ENCODE peak calls at places on chromosomes 1 and 21, in five cellular contexts. One of them, this sample, is unnamed.

GRCh38 chr1:167439301-167439988 is 78.9 kb downstream of the CD247 start:
- DNase-seq in activated CD4-positive, CD25-positive, alpha-beta regulatory T cell treated with anti-CD3 and anti-CD28 coated beads, Interleukin-2, amount 50 U/mL, for 72 hours: no peak
- DNase-seq in OCI-LY7: peak
- DNase-seq in HT1080: no peak
- DNase-seq in kidney: no peak
- DNase-seq in this sample: no peak

GRCh38 chr1:243343970-243344749 is 88.3 kb downstream of the SDCCAG8 start:
- DNase-seq in activated CD4-positive, CD25-positive, alpha-beta regulatory T cell treated with anti-CD3 and anti-CD28 coated beads, Interleukin-2, amount 50 U/mL, for 72 hours: no peak
- DNase-seq in OCI-LY7: peak
- DNase-seq in HT1080: peak
- DNase-seq in kidney: no peak
- DNase-seq in this sample: peak

GRCh38 chr1:66393586-66394334 is 140.2 kb upstream of the SGIP1 start:
- DNase-seq in OCI-LY7: peak
- DNase-seq in activated CD4-positive, CD25-positive, alpha-beta regulatory T cell treated with anti-CD3 and anti-CD28 coated beads, Interleukin-2, amount 50 U/mL, for 72 hours: no peak
- DNase-seq in HT1080: no peak
- DNase-seq in kidney: no peak
- DNase-seq in this sample: no peak

GRCh38 chr1:93851327-93851712 is 27.7 kb downstream of the DNTTIP2 start:
- DNase-seq in OCI-LY7: no peak
- DNase-seq in activated CD4-positive, CD25-positive, alpha-beta regulatory T cell treated with anti-CD3 and anti-CD28 coated beads, Interleukin-2, amount 50 U/mL, for 72 hours: no peak
- DNase-seq in HT1080: no peak
- DNase-seq in kidney: no peak
- DNase-seq in this sample: no peak

GRCh38 chr1:119635801-119636390 is 12.2 kb downstream of the ZNF697 start:
- DNase-seq in kidney: no peak
- DNase-seq in HT1080: peak
- DNase-seq in activated CD4-positive, CD25-positive, alpha-beta regulatory T cell treated with anti-CD3 and anti-CD28 coated beads, Interleukin-2, amount 50 U/mL, for 72 hours: no peak
- DNase-seq in OCI-LY7: no peak
- DNase-seq in this sample: no peak

GRCh38 chr1:233359431-233359830 is 31.9 kb downstream of the MAP3K21 start:
- DNase-seq in kidney: no peak
- DNase-seq in OCI-LY7: no peak
- DNase-seq in HT1080: no peak
- DNase-seq in activated CD4-positive, CD25-positive, alpha-beta regulatory T cell treated with anti-CD3 and anti-CD28 coated beads, Interleukin-2, amount 50 U/mL, for 72 hours: no peak
- DNase-seq in this sample: no peak

GRCh38 chr21:44550807-44551206 is 498 bp downstream of the KRTAP10-2 start:
- DNase-seq in activated CD4-positive, CD25-positive, alpha-beta regulatory T cell treated with anti-CD3 and anti-CD28 coated beads, Interleukin-2, amount 50 U/mL, for 72 hours: peak
- DNase-seq in OCI-LY7: no peak
- DNase-seq in HT1080: peak
- DNase-seq in kidney: peak
- DNase-seq in this sample: peak

GRCh38 chr1:228060458-228061190 is 21.9 kb upstream of the ARF1 start:
- DNase-seq in OCI-LY7: no peak
- DNase-seq in activated CD4-positive, CD25-positive, alpha-beta regulatory T cell treated with anti-CD3 and anti-CD28 coated beads, Interleukin-2, amount 50 U/mL, for 72 hours: no peak
- DNase-seq in HT1080: no peak
- DNase-seq in kidney: peak
- DNase-seq in this sample: no peak

GRCh38 chr21:44303490-44303981 is 3.7 kb downstream of the PFKL start:
- DNase-seq in kidney: peak
- DNase-seq in activated CD4-positive, CD25-positive, alpha-beta regulatory T cell treated with anti-CD3 and anti-CD28 coated beads, Interleukin-2, amount 50 U/mL, for 72 hours: no peak
- DNase-seq in HT1080: no peak
- DNase-seq in OCI-LY7: peak
- DNase-seq in this sample: no peak

GRCh38 chr1:15120251-15120945 is 33.1 kb upstream of the TMEM51 start:
- DNase-seq in OCI-LY7: no peak
- DNase-seq in kidney: no peak
- DNase-seq in HT1080: no peak
- DNase-seq in activated CD4-positive, CD25-positive, alpha-beta regulatory T cell treated with anti-CD3 and anti-CD28 coated beads, Interleukin-2, amount 50 U/mL, for 72 hours: no peak
- DNase-seq in this sample: no peak

GRCh38 chr1:206502813-206503212 is 4.5 kb upstream of the RASSF5 start:
- DNase-seq in activated CD4-positive, CD25-positive, alpha-beta regulatory T cell treated with anti-CD3 and anti-CD28 coated beads, Interleukin-2, amount 50 U/mL, for 72 hours: no peak
- DNase-seq in HT1080: no peak
- DNase-seq in OCI-LY7: no peak
- DNase-seq in kidney: no peak
- DNase-seq in this sample: no peak

GRCh38 chr1:154329152-154329521 is 3.8 kb downstream of the ATP8B2 start:
- DNase-seq in kidney: no peak
- DNase-seq in OCI-LY7: no peak
- DNase-seq in activated CD4-positive, CD25-positive, alpha-beta regulatory T cell treated with anti-CD3 and anti-CD28 coated beads, Interleukin-2, amount 50 U/mL, for 72 hours: no peak
- DNase-seq in HT1080: no peak
- DNase-seq in this sample: no peak

GRCh38 chr1:10916991-10917390 is 95.5 kb upstream of the TARDBP start:
- DNase-seq in HT1080: no peak
- DNase-seq in OCI-LY7: no peak
- DNase-seq in activated CD4-positive, CD25-positive, alpha-beta regulatory T cell treated with anti-CD3 and anti-CD28 coated beads, Interleukin-2, amount 50 U/mL, for 72 hours: no peak
- DNase-seq in kidney: peak
- DNase-seq in this sample: no peak

GRCh38 chr1:198212675-198213074 is 55.9 kb downstream of the NEK7 start:
- DNase-seq in activated CD4-positive, CD25-positive, alpha-beta regulatory T cell treated with anti-CD3 and anti-CD28 coated beads, Interleukin-2, amount 50 U/mL, for 72 hours: no peak
- DNase-seq in OCI-LY7: no peak
- DNase-seq in HT1080: peak
- DNase-seq in kidney: no peak
- DNase-seq in this sample: peak

GRCh38 chr1:155184835-155185782 is 11.5 kb downstream of the TRIM46 start:
- DNase-seq in activated CD4-positive, CD25-positive, alpha-beta regulatory T cell treated with anti-CD3 and anti-CD28 coated beads, Interleukin-2, amount 50 U/mL, for 72 hours: no peak
- DNase-seq in kidney: peak
- DNase-seq in OCI-LY7: peak
- DNase-seq in HT1080: no peak
- DNase-seq in this sample: no peak

GRCh38 chr1:205675247-205675646 is 5.1 kb downstream of the SLC45A3 start:
- DNase-seq in kidney: no peak
- DNase-seq in OCI-LY7: no peak
- DNase-seq in HT1080: no peak
- DNase-seq in activated CD4-positive, CD25-positive, alpha-beta regulatory T cell treated with anti-CD3 and anti-CD28 coated beads, Interleukin-2, amount 50 U/mL, for 72 hours: no peak
- DNase-seq in this sample: no peak

GRCh38 chr1:2575801-2576663 is 10.5 kb upstream of the PRXL2B start:
- DNase-seq in HT1080: no peak
- DNase-seq in kidney: peak
- DNase-seq in OCI-LY7: no peak
- DNase-seq in activated CD4-positive, CD25-positive, alpha-beta regulatory T cell treated with anti-CD3 and anti-CD28 coated beads, Interleukin-2, amount 50 U/mL, for 72 hours: no peak
- DNase-seq in this sample: no peak

GRCh38 chr1:234720709-234721436 is 110.9 kb upstream of the IRF2BP2 start:
- DNase-seq in kidney: no peak
- DNase-seq in OCI-LY7: no peak
- DNase-seq in activated CD4-positive, CD25-positive, alpha-beta regulatory T cell treated with anti-CD3 and anti-CD28 coated beads, Interleukin-2, amount 50 U/mL, for 72 hours: no peak
- DNase-seq in HT1080: no peak
- DNase-seq in this sample: no peak

GRCh38 chr1:39293375-39294070 is 89.0 kb downstream of the MACF1 start:
- DNase-seq in HT1080: no peak
- DNase-seq in kidney: no peak
- DNase-seq in OCI-LY7: no peak
- DNase-seq in activated CD4-positive, CD25-positive, alpha-beta regulatory T cell treated with anti-CD3 and anti-CD28 coated beads, Interleukin-2, amount 50 U/mL, for 72 hours: no peak
- DNase-seq in this sample: no peak

GRCh38 chr1:5847013-5847654 is 145.1 kb downstream of the NPHP4 start:
- DNase-seq in OCI-LY7: no peak
- DNase-seq in HT1080: peak
- DNase-seq in kidney: no peak
- DNase-seq in activated CD4-positive, CD25-positive, alpha-beta regulatory T cell treated with anti-CD3 and anti-CD28 coated beads, Interleukin-2, amount 50 U/mL, for 72 hours: no peak
- DNase-seq in this sample: no peak

GRCh38 chr1:223256034-223256433 is 107.9 kb downstream of the SUSD4 start:
- DNase-seq in OCI-LY7: no peak
- DNase-seq in activated CD4-positive, CD25-positive, alpha-beta regulatory T cell treated with anti-CD3 and anti-CD28 coated beads, Interleukin-2, amount 50 U/mL, for 72 hours: no peak
- DNase-seq in HT1080: no peak
- DNase-seq in kidney: no peak
- DNase-seq in this sample: peak

GRCh38 chr1:154779563-154780189 is 90.4 kb downstream of the KCNN3 start:
- DNase-seq in OCI-LY7: no peak
- DNase-seq in activated CD4-positive, CD25-positive, alpha-beta regulatory T cell treated with anti-CD3 and anti-CD28 coated beads, Interleukin-2, amount 50 U/mL, for 72 hours: no peak
- DNase-seq in HT1080: no peak
- DNase-seq in kidney: no peak
- DNase-seq in this sample: no peak

GRCh38 chr1:116825735-116826438 is 71.7 kb downstream of the CD2 start:
- DNase-seq in OCI-LY7: no peak
- DNase-seq in kidney: no peak
- DNase-seq in HT1080: no peak
- DNase-seq in activated CD4-positive, CD25-positive, alpha-beta regulatory T cell treated with anti-CD3 and anti-CD28 coated beads, Interleukin-2, amount 50 U/mL, for 72 hours: no peak
- DNase-seq in this sample: no peak

GRCh38 chr1:184685116-184685515 is 69.5 kb downstream of the EDEM3 start:
- DNase-seq in OCI-LY7: peak
- DNase-seq in activated CD4-positive, CD25-positive, alpha-beta regulatory T cell treated with anti-CD3 and anti-CD28 coated beads, Interleukin-2, amount 50 U/mL, for 72 hours: no peak
- DNase-seq in kidney: no peak
- DNase-seq in HT1080: no peak
- DNase-seq in this sample: no peak

GRCh38 chr21:45992311-45993209 is 11.0 kb downstream of the COL6A1 start:
- DNase-seq in OCI-LY7: no peak
- DNase-seq in HT1080: no peak
- DNase-seq in kidney: no peak
- DNase-seq in activated CD4-positive, CD25-positive, alpha-beta regulatory T cell treated with anti-CD3 and anti-CD28 coated beads, Interleukin-2, amount 50 U/mL, for 72 hours: no peak
- DNase-seq in this sample: no peak

GRCh38 chr1:163912491-163912890 is 590.7 kb downstream of the NUF2 start:
- DNase-seq in HT1080: no peak
- DNase-seq in kidney: no peak
- DNase-seq in activated CD4-positive, CD25-positive, alpha-beta regulatory T cell treated with anti-CD3 and anti-CD28 coated beads, Interleukin-2, amount 50 U/mL, for 72 hours: no peak
- DNase-seq in OCI-LY7: no peak
- DNase-seq in this sample: no peak

GRCh38 chr1:67685558-67686271 is 714 bp downstream of the GADD45A start:
- DNase-seq in OCI-LY7: peak
- DNase-seq in activated CD4-positive, CD25-positive, alpha-beta regulatory T cell treated with anti-CD3 and anti-CD28 coated beads, Interleukin-2, amount 50 U/mL, for 72 hours: peak
- DNase-seq in kidney: peak
- DNase-seq in HT1080: peak
- DNase-seq in this sample: peak

GRCh38 chr1:35725591-35725990 is 6.9 kb upstream of the C1orf216 start:
- DNase-seq in activated CD4-positive, CD25-positive, alpha-beta regulatory T cell treated with anti-CD3 and anti-CD28 coated beads, Interleukin-2, amount 50 U/mL, for 72 hours: no peak
- DNase-seq in kidney: no peak
- DNase-seq in HT1080: no peak
- DNase-seq in OCI-LY7: no peak
- DNase-seq in this sample: no peak

GRCh38 chr21:42172596-42173483 is 46.1 kb upstream of the ABCG1 start:
- DNase-seq in HT1080: no peak
- DNase-seq in kidney: peak
- DNase-seq in OCI-LY7: no peak
- DNase-seq in activated CD4-positive, CD25-positive, alpha-beta regulatory T cell treated with anti-CD3 and anti-CD28 coated beads, Interleukin-2, amount 50 U/mL, for 72 hours: peak
- DNase-seq in this sample: no peak

GRCh38 chr1:168792142-168792541 is 63.1 kb upstream of the DPT start:
- DNase-seq in kidney: no peak
- DNase-seq in OCI-LY7: no peak
- DNase-seq in activated CD4-positive, CD25-positive, alpha-beta regulatory T cell treated with anti-CD3 and anti-CD28 coated beads, Interleukin-2, amount 50 U/mL, for 72 hours: no peak
- DNase-seq in HT1080: no peak
- DNase-seq in this sample: no peak

GRCh38 chr1:228262475-228262874 is 54.6 kb downstream of the OBSCN start:
- DNase-seq in activated CD4-positive, CD25-positive, alpha-beta regulatory T cell treated with anti-CD3 and anti-CD28 coated beads, Interleukin-2, amount 50 U/mL, for 72 hours: no peak
- DNase-seq in HT1080: no peak
- DNase-seq in OCI-LY7: no peak
- DNase-seq in kidney: no peak
- DNase-seq in this sample: no peak

This sample was measured in MCF 10A.